ENCODE peak calls at places on chromosome 22, in five cellular contexts. One of them, this sample, is unnamed.

GRCh38 chr22:36311386-36312085 is 58.6 kb downstream of the APOL1 start:
- DNase-seq in gastrocnemius medialis: no peak
- DNase-seq in astrocyte of the cerebellum: no peak
- DNase-seq in lung: no peak
- DNase-seq in cardiac muscle cell: no peak
- DNase-seq in this sample: no peak

GRCh38 chr22:19117111-19117512 is 5.1 kb downstream of the DGCR2 start:
- DNase-seq in gastrocnemius medialis: no peak
- DNase-seq in astrocyte of the cerebellum: no peak
- DNase-seq in lung: no peak
- DNase-seq in cardiac muscle cell: no peak
- DNase-seq in this sample: no peak

GRCh38 chr22:23751441-23751996 is 607 bp upstream of the ZNF70 start:
- DNase-seq in cardiac muscle cell: peak
- DNase-seq in astrocyte of the cerebellum: no peak
- DNase-seq in gastrocnemius medialis: no peak
- DNase-seq in lung: no peak
- DNase-seq in this sample: no peak

GRCh38 chr22:41524283-41524682 is 20.0 kb downstream of the POLR3H start:
- DNase-seq in gastrocnemius medialis: no peak
- DNase-seq in cardiac muscle cell: no peak
- DNase-seq in lung: peak
- DNase-seq in astrocyte of the cerebellum: no peak
- DNase-seq in this sample: no peak

GRCh38 chr22:18994056-18994455 is 58.0 kb upstream of the PRODH start:
- DNase-seq in lung: no peak
- DNase-seq in gastrocnemius medialis: no peak
- DNase-seq in cardiac muscle cell: no peak
- DNase-seq in astrocyte of the cerebellum: no peak
- DNase-seq in this sample: no peak

GRCh38 chr22:36052505-36052941 is 23.9 kb upstream of the RBFOX2 start:
- DNase-seq in astrocyte of the cerebellum: no peak
- DNase-seq in lung: no peak
- DNase-seq in gastrocnemius medialis: no peak
- DNase-seq in cardiac muscle cell: no peak
- DNase-seq in this sample: no peak

GRCh38 chr22:25388866-25389540 is 169.6 kb downstream of the CRYBB2 start:
- DNase-seq in astrocyte of the cerebellum: no peak
- DNase-seq in cardiac muscle cell: no peak
- DNase-seq in lung: no peak
- DNase-seq in gastrocnemius medialis: no peak
- DNase-seq in this sample: no peak

GRCh38 chr22:21443735-21444421 is 23.3 kb upstream of the TMEM191C start:
- DNase-seq in astrocyte of the cerebellum: no peak
- DNase-seq in cardiac muscle cell: no peak
- DNase-seq in lung: no peak
- DNase-seq in gastrocnemius medialis: no peak
- DNase-seq in this sample: no peak

GRCh38 chr22:35398574-35398973 is 1.4 kb upstream of the MCM5 start:
- DNase-seq in gastrocnemius medialis: no peak
- DNase-seq in lung: no peak
- DNase-seq in cardiac muscle cell: no peak
- DNase-seq in astrocyte of the cerebellum: no peak
- DNase-seq in this sample: no peak

GRCh38 chr22:44737414-44738346 is 14.7 kb upstream of the ARHGAP8 start:
- DNase-seq in gastrocnemius medialis: no peak
- DNase-seq in lung: no peak
- DNase-seq in cardiac muscle cell: no peak
- DNase-seq in astrocyte of the cerebellum: no peak
- DNase-seq in this sample: no peak

GRCh38 chr22:41998361-41999261 is at the start of gene WBP2NL:
- DNase-seq in gastrocnemius medialis: peak
- DNase-seq in lung: peak
- DNase-seq in cardiac muscle cell: no peak
- DNase-seq in astrocyte of the cerebellum: peak
- DNase-seq in this sample: peak

GRCh38 chr22:48045369-48045768 is 1282.9 kb downstream of the TBC1D22A start:
- DNase-seq in cardiac muscle cell: no peak
- DNase-seq in gastrocnemius medialis: no peak
- DNase-seq in lung: no peak
- DNase-seq in astrocyte of the cerebellum: no peak
- DNase-seq in this sample: no peak

GRCh38 chr22:45452565-45453449 is 39.3 kb downstream of the RIBC2 start:
- DNase-seq in gastrocnemius medialis: no peak
- DNase-seq in lung: no peak
- DNase-seq in astrocyte of the cerebellum: no peak
- DNase-seq in cardiac muscle cell: no peak
- DNase-seq in this sample: no peak

GRCh38 chr22:43090130-43090789 is 1.1 kb upstream of the TTLL1 start:
- DNase-seq in gastrocnemius medialis: peak
- DNase-seq in cardiac muscle cell: no peak
- DNase-seq in lung: peak
- DNase-seq in astrocyte of the cerebellum: peak
- DNase-seq in this sample: peak

GRCh38 chr22:40055143-40055926 is 60.6 kb downstream of the FAM83F start:
- DNase-seq in astrocyte of the cerebellum: no peak
- DNase-seq in gastrocnemius medialis: no peak
- DNase-seq in lung: no peak
- DNase-seq in cardiac muscle cell: no peak
- DNase-seq in this sample: no peak

GRCh38 chr22:40050258-40050657 is 55.5 kb downstream of the FAM83F start:
- DNase-seq in lung: no peak
- DNase-seq in astrocyte of the cerebellum: no peak
- DNase-seq in gastrocnemius medialis: no peak
- DNase-seq in cardiac muscle cell: no peak
- DNase-seq in this sample: no peak

GRCh38 chr22:40054486-40054885 is 59.7 kb downstream of the FAM83F start:
- DNase-seq in cardiac muscle cell: no peak
- DNase-seq in lung: no peak
- DNase-seq in gastrocnemius medialis: no peak
- DNase-seq in astrocyte of the cerebellum: no peak
- DNase-seq in this sample: no peak

GRCh38 chr22:40053460-40053859 is 58.7 kb downstream of the FAM83F start:
- DNase-seq in gastrocnemius medialis: no peak
- DNase-seq in astrocyte of the cerebellum: no peak
- DNase-seq in cardiac muscle cell: no peak
- DNase-seq in lung: no peak
- DNase-seq in this sample: no peak

GRCh38 chr22:40051322-40051721 is 56.6 kb downstream of the FAM83F start:
- DNase-seq in gastrocnemius medialis: no peak
- DNase-seq in cardiac muscle cell: no peak
- DNase-seq in astrocyte of the cerebellum: no peak
- DNase-seq in lung: no peak
- DNase-seq in this sample: no peak
- TF ChIP-seq CTCF in gastrocnemius medialis: no peak
- TF ChIP-seq CTCF in cardiac muscle cell: no peak
- TF ChIP-seq CTCF in astrocyte of the cerebellum: no peak
- TF ChIP-seq CTCF in lung: no peak
- TF ChIP-seq CTCF in this sample: no peak

DNA sequence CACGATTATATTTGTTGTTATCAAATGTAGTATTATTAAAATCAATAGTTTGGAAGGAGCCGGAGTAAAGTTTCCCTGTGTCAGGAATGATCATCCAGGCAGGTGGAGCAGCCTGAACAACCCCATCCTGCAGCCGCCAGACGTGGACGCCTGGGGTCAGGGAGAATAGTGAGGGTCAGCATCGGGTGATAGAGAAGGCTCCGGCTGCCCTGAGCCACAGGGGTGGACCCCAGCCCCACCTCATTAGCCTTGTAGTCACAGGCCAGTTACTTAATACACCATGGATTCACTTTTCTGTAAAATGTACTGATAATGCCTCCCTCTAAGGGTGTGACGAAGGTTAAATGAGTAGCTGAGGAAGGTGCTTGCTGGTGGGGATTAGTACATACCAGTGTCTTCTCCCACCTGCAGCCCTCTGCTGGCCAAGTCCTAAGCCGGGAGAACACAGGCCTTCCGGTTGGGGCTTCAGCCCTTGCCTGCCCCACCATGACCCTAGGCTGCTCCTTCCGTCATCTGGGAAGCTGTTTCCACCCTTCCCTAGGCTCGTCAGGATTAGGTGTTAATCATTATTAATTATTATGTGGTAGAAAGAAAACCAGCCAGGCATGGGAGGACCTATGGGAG is 14.9 kb downstream of the TMEM121B start:
- DNase-seq in cardiac muscle cell: no peak
- DNase-seq in gastrocnemius medialis: no peak
- DNase-seq in lung: no peak
- DNase-seq in astrocyte of the cerebellum: no peak
- DNase-seq in this sample: no peak
- TF ChIP-seq CTCF in cardiac muscle cell: no peak
- TF ChIP-seq CTCF in gastrocnemius medialis: no peak
- TF ChIP-seq CTCF in lung: no peak
- TF ChIP-seq CTCF in astrocyte of the cerebellum: no peak
- TF ChIP-seq CTCF in this sample: peak

GRCh38 chr22:29703595-29704195 is 16.1 kb upstream of the CABP7 start:
- DNase-seq in cardiac muscle cell: no peak
- DNase-seq in gastrocnemius medialis: no peak
- DNase-seq in astrocyte of the cerebellum: no peak
- DNase-seq in lung: no peak
- DNase-seq in this sample: no peak

GRCh38 chr22:29706493-29706892 is 13.3 kb upstream of the CABP7 start:
- DNase-seq in lung: no peak
- DNase-seq in cardiac muscle cell: no peak
- DNase-seq in astrocyte of the cerebellum: no peak
- DNase-seq in gastrocnemius medialis: no peak
- DNase-seq in this sample: no peak

GRCh38 chr22:29705651-29706050 is 14.2 kb upstream of the CABP7 start:
- DNase-seq in astrocyte of the cerebellum: no peak
- DNase-seq in cardiac muscle cell: no peak
- DNase-seq in gastrocnemius medialis: no peak
- DNase-seq in lung: no peak
- DNase-seq in this sample: no peak

GRCh38 chr22:29702931-29703594 is 16.7 kb upstream of the CABP7 start:
- DNase-seq in lung: peak
- DNase-seq in astrocyte of the cerebellum: no peak
- DNase-seq in gastrocnemius medialis: no peak
- DNase-seq in cardiac muscle cell: no peak
- DNase-seq in this sample: no peak

GRCh38 chr22:29704528-29705285 is 15.1 kb upstream of the CABP7 start:
- DNase-seq in lung: no peak
- DNase-seq in gastrocnemius medialis: no peak
- DNase-seq in cardiac muscle cell: no peak
- DNase-seq in astrocyte of the cerebellum: peak
- DNase-seq in this sample: no peak
- TF ChIP-seq CTCF in lung: no peak
- TF ChIP-seq CTCF in gastrocnemius medialis: no peak
- TF ChIP-seq CTCF in cardiac muscle cell: no peak
- TF ChIP-seq CTCF in astrocyte of the cerebellum: no peak
- TF ChIP-seq CTCF in this sample: no peak

DNA sequence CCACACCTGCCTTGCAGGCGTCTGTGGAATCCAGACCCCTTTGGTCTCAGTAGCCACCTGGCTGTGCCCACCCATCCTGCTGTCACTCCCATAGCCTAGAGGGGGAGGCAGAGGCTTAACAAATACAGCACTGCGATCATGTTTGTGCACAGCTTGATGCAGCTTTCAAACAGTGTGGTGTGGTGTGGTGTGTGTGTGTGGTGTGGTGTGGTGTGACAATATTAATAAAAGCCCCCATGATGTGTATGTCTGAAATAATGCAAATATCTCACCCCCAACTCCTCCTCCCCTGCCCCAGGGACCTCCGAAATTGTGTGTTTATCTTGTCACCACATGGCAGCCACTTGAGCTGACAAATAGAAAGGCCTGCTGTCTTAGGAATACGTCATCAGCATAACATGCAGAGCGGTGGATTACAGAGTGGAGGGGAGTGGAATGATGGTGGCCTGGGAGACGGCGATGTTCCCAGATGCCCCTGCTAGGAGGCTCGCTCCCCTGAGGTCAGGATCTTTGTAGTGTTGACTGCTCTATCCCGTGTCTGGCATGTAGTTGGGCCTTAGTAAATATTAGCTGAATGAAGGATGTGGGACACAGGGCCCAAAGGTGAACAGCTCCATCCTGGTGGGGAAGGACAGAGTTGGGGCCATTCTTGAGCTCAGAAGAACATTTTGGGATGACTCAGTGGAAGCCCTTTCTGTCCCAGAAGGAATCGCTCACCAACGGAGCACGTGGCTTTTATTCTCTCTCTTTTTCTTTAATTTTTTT is 2.8 kb downstream of the PDXP start:
- DNase-seq in astrocyte of the cerebellum: peak
- DNase-seq in gastrocnemius medialis: no peak
- DNase-seq in cardiac muscle cell: peak
- DNase-seq in lung: no peak
- DNase-seq in this sample: peak
- TF ChIP-seq CTCF in astrocyte of the cerebellum: peak
- TF ChIP-seq CTCF in gastrocnemius medialis: peak
- TF ChIP-seq CTCF in cardiac muscle cell: peak
- TF ChIP-seq CTCF in lung: peak
- TF ChIP-seq CTCF in this sample: peak

GRCh38 chr22:27689664-27690063 is 111.9 kb downstream of the MN1 start:
- DNase-seq in cardiac muscle cell: no peak
- DNase-seq in lung: no peak
- DNase-seq in astrocyte of the cerebellum: no peak
- DNase-seq in gastrocnemius medialis: no peak
- DNase-seq in this sample: no peak

GRCh38 chr22:27687984-27688545 is 113.5 kb downstream of the MN1 start:
- DNase-seq in astrocyte of the cerebellum: no peak
- DNase-seq in cardiac muscle cell: no peak
- DNase-seq in gastrocnemius medialis: no peak
- DNase-seq in lung: no peak
- DNase-seq in this sample: no peak

GRCh38 chr22:27697888-27698287 is 103.7 kb downstream of the MN1 start:
- DNase-seq in lung: no peak
- DNase-seq in astrocyte of the cerebellum: no peak
- DNase-seq in cardiac muscle cell: no peak
- DNase-seq in gastrocnemius medialis: peak
- DNase-seq in this sample: no peak

GRCh38 chr22:27690596-27690995 is 111.0 kb downstream of the MN1 start:
- DNase-seq in astrocyte of the cerebellum: no peak
- DNase-seq in gastrocnemius medialis: no peak
- DNase-seq in cardiac muscle cell: no peak
- DNase-seq in lung: no peak
- DNase-seq in this sample: no peak

DNA sequence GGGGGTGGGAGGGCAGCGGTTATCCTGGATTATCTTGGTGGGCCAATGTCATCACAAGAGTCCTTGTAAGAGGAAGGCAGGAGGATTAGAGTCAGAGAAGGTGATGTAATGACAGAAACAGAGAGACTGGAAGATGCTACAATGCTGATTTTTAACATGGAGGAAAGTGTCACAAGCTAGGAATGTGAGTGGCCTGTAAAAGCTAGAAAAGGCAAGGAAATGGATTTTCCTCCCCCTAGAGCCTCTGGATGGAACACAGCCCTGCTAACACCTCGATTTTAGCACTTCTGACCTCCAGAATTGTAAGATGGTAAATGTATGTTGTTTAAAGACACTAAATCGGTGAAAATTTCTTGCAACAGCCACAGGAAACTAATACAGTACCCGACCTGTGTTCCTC is 109.3 kb downstream of the MN1 start:
- DNase-seq in astrocyte of the cerebellum: no peak
- DNase-seq in lung: no peak
- DNase-seq in cardiac muscle cell: no peak
- DNase-seq in gastrocnemius medialis: no peak
- DNase-seq in this sample: no peak
- TF ChIP-seq CTCF in astrocyte of the cerebellum: peak
- TF ChIP-seq CTCF in lung: no peak
- TF ChIP-seq CTCF in cardiac muscle cell: no peak
- TF ChIP-seq CTCF in gastrocnemius medialis: no peak
- TF ChIP-seq CTCF in this sample: peak